ENCODE peak calls at places on chromosomes 6 and 20, in eight cellular contexts. C, O, A, B, I, V, P and Q are unnamed samples.

GRCh38 chr20:37920270-37920669 is 17.3 kb downstream of the VSTM2L start:
- DNase-seq in I (no peak), P (no peak), V (no peak), A (no peak), O (no peak), C (no peak), B (no peak), Q (no peak)

GRCh38 chr20:18904192-18904591 is 90.6 kb downstream of the SCP2D1 start:
- DNase-seq in I (no peak), B (no peak), C (no peak), A (no peak), V (no peak), P (no peak), O (no peak), Q (no peak)

GRCh38 chr20:35539756-35540212 is 2.1 kb upstream of the ERGIC3 start:
- DNase-seq in B (peak; percentile 94), C (peak; percentile 85), I (no peak), O (peak; percentile 69), V (peak; percentile 91), A (no peak), P (no peak), Q (peak; percentile 83)

GRCh38 chr6:35960192-35960591 is 39.3 kb upstream of the SRPK1 start:
- DNase-seq in A (no peak), V (no peak), I (no peak), P (no peak), C (no peak), B (no peak), O (no peak), Q (no peak)

GRCh38 chr20:57400821-57401564 is 9.8 kb downstream of the RBM38 start:
- DNase-seq in O (no peak), C (no peak), V (no peak), B (no peak), I (peak; percentile 62), P (no peak), A (no peak), Q (no peak)

GRCh38 chr6:110532401-110532800 is 56.0 kb upstream of the SLC22A16 start:
- DNase-seq in A (no peak), O (no peak), C (no peak), P (no peak), I (no peak), B (no peak), V (no peak), Q (no peak)

GRCh38 chr6:4603291-4603690 is 172.9 kb upstream of the CDYL start:
- DNase-seq in A (peak; percentile 97), O (no peak), I (no peak), C (no peak), V (peak; percentile 36), P (peak; percentile 89), B (no peak), Q (no peak)

GRCh38 chr6:139124887-139125672 is 9.8 kb upstream of the HECA start:
- DNase-seq in V (peak; percentile 69), O (no peak), B (peak; percentile 57), P (no peak), C (peak; percentile 33), A (peak; percentile 60), I (peak; percentile 76), Q (peak; percentile 34)

GRCh38 chr6:6581014-6581413 is 7.5 kb upstream of the LY86 start:
- DNase-seq in C (no peak), P (no peak), I (peak; percentile 39), B (no peak), A (no peak), O (no peak), V (no peak), Q (no peak)

GRCh38 chr20:22312744-22313346 is 271.5 kb downstream of the FOXA2 start:
- DNase-seq in C (peak; percentile 33), O (peak; percentile 38), B (no peak), V (peak; percentile 31), I (no peak), A (peak; percentile 23), P (no peak), Q (peak; percentile 36)

GRCh38 chr20:38692436-38693411 is 31.6 kb upstream of the SLC32A1 start:
- DNase-seq in O (peak; percentile 94), A (peak; percentile 19), V (peak; percentile 44), P (no peak), C (peak; percentile 84), B (peak; percentile 79), I (peak; percentile 60), Q (peak; percentile 78)

GRCh38 chr6:85169189-85169588 is 280.7 kb upstream of the NT5E start:
- DNase-seq in P (no peak), B (no peak), I (no peak), O (no peak), A (no peak), V (no peak), C (no peak), Q (no peak)

GRCh38 chr20:51516855-51517254 is 25.7 kb downstream of the NFATC2 start:
- DNase-seq in I (no peak), B (no peak), A (no peak), V (no peak), P (no peak), O (no peak), C (no peak), Q (no peak)

GRCh38 chr20:58906894-58907293 is 54.4 kb downstream of the GNAS start:
- DNase-seq in B (no peak), I (no peak), A (peak; percentile 42), V (peak; percentile 57), O (no peak), C (no peak), P (peak; percentile 66), Q (no peak)
- H3K27ac ChIP-seq in B (no peak overlapping the region), I (no peak overlapping the region), A (no peak overlapping the region), V (peak overlapping the region; percentile 86), O (no peak overlapping the region), C (no peak overlapping the region), P (peak overlapping the region; percentile 30), Q (peak overlapping the region; percentile 77)

GRCh38 chr6:63926258-63926657 is 290.7 kb downstream of the PHF3 start:
- DNase-seq in P (no peak), V (no peak), I (no peak), C (no peak), O (no peak), A (no peak), B (no peak), Q (no peak)
- H3K27ac ChIP-seq in P (no peak overlapping the region), V (no peak overlapping the region), I (no peak overlapping the region), C (no peak overlapping the region), O (no peak overlapping the region), A (no peak overlapping the region), B (no peak overlapping the region), Q (no peak overlapping the region)

GRCh38 chr20:44762466-44763140 is 16.9 kb downstream of the KCNK15 start:
- DNase-seq in V (no peak), O (no peak), P (no peak), A (no peak), I (no peak), B (no peak), C (no peak), Q (no peak)
- H3K27ac ChIP-seq in V (peak overlapping the region; percentile 54), O (no peak overlapping the region), P (no peak overlapping the region), A (no peak overlapping the region), I (no peak overlapping the region), B (no peak overlapping the region), C (no peak overlapping the region), Q (no peak overlapping the region)

DNA sequence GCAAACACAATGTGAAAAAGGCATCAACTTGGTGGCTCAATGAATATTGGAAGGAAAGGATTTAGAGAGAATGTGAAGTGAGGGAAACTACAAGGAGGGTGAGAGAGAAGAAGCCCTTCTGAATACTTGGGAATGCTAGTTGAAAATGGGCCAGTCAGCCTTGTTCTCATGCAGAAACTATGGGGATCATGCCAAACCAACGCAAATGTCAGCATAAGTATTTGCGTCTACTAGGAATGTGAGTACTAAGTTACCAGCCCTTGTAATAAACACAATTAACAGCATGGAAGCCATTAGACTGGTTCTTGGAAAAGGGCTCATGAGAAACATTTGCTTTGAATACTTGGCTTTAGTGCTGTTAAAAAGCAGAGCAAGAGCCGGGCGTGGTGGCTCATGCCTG is 54.9 kb upstream of the AIG1 start:
- DNase-seq in P (no peak), A (no peak), C (no peak), O (no peak), B (no peak), V (no peak), I (no peak), Q (no peak)
- H3K27ac ChIP-seq in P (no peak overlapping the region), A (no peak overlapping the region), C (no peak overlapping the region), O (no peak overlapping the region), B (no peak overlapping the region), V (no peak overlapping the region), I (no peak overlapping the region), Q (no peak overlapping the region)

GRCh38 chr20:53579581-53580375 is 13.9 kb downstream of the ZNF217 start:
- DNase-seq in B (no peak), V (peak; percentile 25), P (no peak), C (no peak), A (no peak), I (peak; percentile 30), O (no peak), Q (no peak)

GRCh38 chr20:53578492-53579222 is 15.0 kb downstream of the ZNF217 start:
- DNase-seq in I (peak; percentile 73), P (no peak), B (no peak), A (no peak), V (peak; percentile 47), C (peak; percentile 75), O (peak; percentile 78), Q (peak; percentile 44)

GRCh38 chr20:53581444-53582311 is 12.0 kb downstream of the ZNF217 start:
- DNase-seq in B (no peak), A (no peak), V (peak; percentile 26), I (peak; percentile 27), P (no peak), C (no peak), O (no peak), Q (no peak)

GRCh38 chr20:53579266-53579580 is 14.4 kb downstream of the ZNF217 start:
- DNase-seq in V (peak; percentile 16), I (no peak), A (no peak), C (no peak), O (no peak), B (no peak), P (no peak), Q (no peak)

DNA sequence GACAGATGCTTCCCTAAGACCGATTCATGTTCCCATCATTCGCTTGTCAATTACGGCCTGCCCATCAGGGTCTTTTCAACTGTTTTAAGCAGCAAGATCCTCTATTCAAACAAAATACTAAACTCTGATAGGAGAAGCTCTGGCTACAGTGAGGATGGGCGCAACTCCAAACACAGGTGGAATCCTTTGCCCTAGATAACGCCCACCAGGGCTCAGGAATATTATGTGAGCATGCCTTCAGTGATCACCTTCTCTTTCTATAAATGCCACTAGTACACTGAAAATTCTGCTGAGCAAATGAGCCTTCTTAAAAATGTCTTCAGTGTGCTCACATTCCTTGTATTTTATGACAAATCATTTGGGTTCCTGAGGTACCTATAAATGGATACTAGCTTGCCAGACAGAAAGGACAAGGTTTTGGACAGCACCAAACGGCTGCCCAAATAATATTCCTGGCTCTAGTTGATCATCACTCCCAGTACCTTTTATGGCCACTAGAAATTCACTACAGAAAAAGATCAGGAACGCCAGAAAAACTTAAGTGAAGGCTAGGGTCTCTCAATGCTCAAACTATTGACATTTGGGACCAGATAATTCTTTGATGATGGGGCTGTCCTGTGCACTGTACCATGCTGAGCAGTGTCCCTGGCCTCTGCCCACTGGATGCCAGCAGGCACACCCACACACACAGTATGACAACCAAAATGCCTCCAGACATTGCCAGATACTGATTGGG is 13.1 kb downstream of the ZNF217 start:
- DNase-seq in V (peak; percentile 19), C (no peak), P (no peak), B (no peak), I (no peak), O (no peak), A (no peak), Q (no peak)
- H3K27ac ChIP-seq in V (peak overlapping the region; percentile 79), C (no peak overlapping the region), P (peak overlapping the region; percentile 94), B (no peak overlapping the region), I (peak overlapping the region; percentile 46), O (peak overlapping the region; percentile 39), A (peak overlapping the region; percentile 48), Q (peak overlapping the region; percentile 72)